ENCODE peak calls at places on chromosomes 2 and 18, in six cellular contexts. H is body of pancreas, E is transverse colon, Q is Peyer's patch, I is heart left ventricle, O is adrenal gland. P is an unnamed sample.
A peak's percentile ranks its signal among the peaks of the same experiment; 100 is the strongest.

GRCh38 chr18:58288922-58289797 is 245.1 kb downstream of the NEDD4L start:
- DNase-seq in H (no peak), E (no peak), Q (no peak), I (no peak), O (no peak), P (no peak)

GRCh38 chr2:59594671-59595222 is 958.7 kb downstream of the BCL11A start:
- DNase-seq in H (no peak), E (no peak), Q (no peak), I (peak; percentile 9), O (no peak), P (no peak)

GRCh38 chr2:170253721-170254230 is 75.8 kb downstream of the MYO3B start:
- DNase-seq in H (no peak), E (no peak), Q (no peak), I (no peak), O (no peak), P (no peak)

GRCh38 chr18:22601481-22601880 is 183.8 kb upstream of the CTAGE1 start:
- DNase-seq in H (no peak), E (no peak), Q (no peak), I (no peak), O (no peak), P (no peak)

GRCh38 chr2:206800501-206801416 is 35.4 kb downstream of the FASTKD2 start:
- DNase-seq in H (peak; percentile 60), E (peak; percentile 57), Q (peak; percentile 21), I (peak; percentile 68), O (peak; percentile 63), P (peak; percentile 63)

GRCh38 chr18:460302-460701 is 40.2 kb downstream of the COLEC12 start:
- DNase-seq in H (no peak), E (no peak), Q (no peak), I (no peak), O (no peak), P (no peak)

GRCh38 chr2:110948027-110948687 is 172.6 kb upstream of the BCL2L11 start:
- DNase-seq in H (peak; percentile 11), E (peak; percentile 16), Q (no peak), I (no peak), O (no peak), P (peak; percentile 3)

GRCh38 chr18:63366270-63366990 is 576 bp downstream of the KDSR start:
- DNase-seq in H (peak; percentile 68), E (peak; percentile 77), Q (peak; percentile 64), I (peak; percentile 32), O (peak; percentile 58), P (peak; percentile 62)

GRCh38 chr2:157124731-157125130 is 132.8 kb upstream of the GALNT5 start:
- DNase-seq in H (no peak), E (no peak), Q (no peak), I (no peak), O (no peak), P (no peak)

GRCh38 chr2:143575340-143575739 is 446.1 kb downstream of the ARHGAP15 start:
- DNase-seq in H (no peak), E (no peak), Q (no peak), I (no peak), O (no peak), P (peak; percentile 14)

GRCh38 chr2:206832886-206833285 is 67.5 kb downstream of the FASTKD2 start:
- DNase-seq in H (no peak), E (no peak), Q (no peak), I (no peak), O (no peak), P (no peak)

GRCh38 chr2:45699032-45699658 is 47.7 kb downstream of the PRKCE start:
- DNase-seq in H (no peak), E (no peak), Q (no peak), I (no peak), O (no peak), P (no peak)

GRCh38 chr2:60819936-60820335 is 61.4 kb upstream of the REL start:
- DNase-seq in H (no peak), E (no peak), Q (no peak), I (no peak), O (no peak), P (no peak)

GRCh38 chr18:36316246-36316645 is 18.7 kb downstream of the FHOD3 start:
- DNase-seq in H (no peak), E (no peak), Q (no peak), I (no peak), O (peak; percentile 13), P (no peak)

GRCh38 chr2:232979871-232980461 is 33.1 kb downstream of the NGEF start:
- DNase-seq in H (no peak), E (peak; percentile 67), Q (no peak), I (no peak), O (peak; percentile 68), P (no peak)

GRCh38 chr18:48818329-48819254 is 132.2 kb downstream of the SMAD7 start:
- DNase-seq in H (no peak), E (peak; percentile 7), Q (peak; percentile 6), I (no peak), O (peak; percentile 9), P (no peak)

GRCh38 chr18:69874058-69874457 is 73.6 kb downstream of the CD226 start:
- DNase-seq in H (no peak), E (no peak), Q (no peak), I (no peak), O (no peak), P (no peak)

GRCh38 chr2:166126014-166126639 is 1.7 kb downstream of the SCN1A start:
- DNase-seq in H (no peak), E (no peak), Q (no peak), I (no peak), O (no peak), P (no peak)

GRCh38 chr18:45589559-45590041 is 25.7 kb upstream of the SLC14A2 start:
- DNase-seq in H (no peak), E (no peak), Q (no peak), I (peak; percentile 14), O (no peak), P (no peak)

GRCh38 chr18:57659463-57660102 is 37.9 kb upstream of the NARS1 start:
- DNase-seq in H (no peak), E (no peak), Q (no peak), I (no peak), O (no peak), P (peak; percentile 94)

GRCh38 chr18:21341141-21341540 is 99.1 kb downstream of the GREB1L start:
- DNase-seq in H (no peak), E (no peak), Q (no peak), I (no peak), O (no peak), P (no peak)

GRCh38 chr2:197576631-197577030 is 60.8 kb downstream of the MOB4 start:
- DNase-seq in H (no peak), E (no peak), Q (no peak), I (no peak), O (no peak), P (no peak)

GRCh38 chr18:55647331-55647730 is 59.3 kb upstream of the TCF4 start:
- DNase-seq in H (no peak), E (no peak), Q (no peak), I (no peak), O (no peak), P (no peak)

GRCh38 chr2:239729681-239730566 is 295.2 kb downstream of the NDUFA10 start:
- DNase-seq in H (no peak), E (no peak), Q (no peak), I (no peak), O (no peak), P (no peak)

DNA sequence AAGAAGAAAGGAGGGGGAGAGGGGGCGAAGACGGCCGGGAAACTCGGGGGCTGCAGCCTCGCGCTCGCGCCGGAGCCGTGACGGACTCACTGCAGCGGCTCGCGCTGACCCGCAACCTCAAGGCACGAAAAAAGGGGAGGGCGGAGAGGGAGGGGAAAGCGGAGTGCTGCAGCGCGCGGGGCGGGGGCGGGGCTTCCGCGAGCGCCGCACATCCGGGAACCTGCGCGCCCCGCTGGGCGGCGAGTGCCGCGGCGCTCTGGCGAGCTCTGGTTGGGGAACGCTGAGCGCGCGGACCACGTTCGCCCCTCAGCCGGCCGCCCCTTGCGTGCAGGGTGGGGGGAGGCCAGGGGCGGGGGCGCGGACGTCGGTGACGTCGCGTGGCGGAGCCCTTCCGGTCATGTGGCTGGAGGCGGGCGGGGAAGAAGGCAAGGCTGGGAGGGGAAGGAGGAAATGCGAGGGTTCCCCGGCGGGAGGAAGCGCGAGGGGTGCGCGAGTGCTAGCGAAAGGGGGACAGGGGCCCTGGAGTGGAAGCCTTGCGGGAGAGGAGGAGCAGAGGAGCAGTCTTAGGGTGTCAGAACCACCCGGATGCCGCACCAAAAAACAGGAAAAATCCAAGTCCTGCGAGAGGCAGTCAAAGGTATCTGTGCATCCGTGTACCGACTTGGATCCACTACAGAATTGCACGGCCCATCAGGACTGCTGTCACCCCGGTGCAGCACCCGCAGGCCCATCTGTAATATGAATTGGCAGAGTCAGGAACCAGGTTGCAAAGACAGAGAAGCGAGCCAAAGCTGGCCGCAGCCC is at the start of gene PPP3R1:
- DNase-seq in H (peak; percentile 96), E (peak; percentile 96), Q (peak; percentile 94), I (peak; percentile 97), O (peak; percentile 96), P (peak; percentile 98)
- TF ChIP-seq POLR2A in H (peak; percentile 93), E (peak; percentile 96), Q (peak; percentile 91), I (peak; percentile 80), O (peak; percentile 88), P (peak; percentile 94)

DNA sequence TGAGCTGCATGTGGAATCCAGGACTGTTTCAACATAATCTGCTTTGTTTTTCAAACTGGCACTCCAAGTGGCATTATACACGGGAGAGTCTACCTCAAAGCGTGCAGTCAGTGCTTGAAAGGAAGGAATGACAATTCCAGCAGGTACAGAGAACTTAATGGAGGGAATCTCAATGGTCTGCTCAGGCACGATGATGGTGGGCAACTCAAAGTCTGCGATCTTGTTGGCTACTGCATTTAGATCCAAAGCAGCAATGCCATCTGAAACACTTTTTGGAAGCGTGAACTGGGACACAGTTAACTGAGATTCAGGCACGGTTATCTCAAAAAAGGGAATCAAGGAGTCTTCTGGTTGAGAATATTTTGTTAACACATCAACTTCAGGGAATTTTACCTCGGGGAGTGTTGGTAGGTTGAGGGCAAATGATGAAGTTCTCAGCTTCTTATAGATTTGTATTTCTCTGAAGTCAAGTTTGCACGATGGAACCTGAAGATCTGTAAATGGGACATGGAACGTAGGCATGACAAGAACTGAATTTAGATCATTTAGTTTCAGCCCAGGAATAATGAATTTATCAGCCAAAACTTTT is 38.7 kb downstream of the APOB start:
- DNase-seq in H (no peak), E (no peak), Q (no peak), I (no peak), O (no peak), P (no peak)
- TF ChIP-seq POLR2A in H (no peak), E (no peak), Q (no peak), I (no peak), O (no peak), P (no peak)

DNA sequence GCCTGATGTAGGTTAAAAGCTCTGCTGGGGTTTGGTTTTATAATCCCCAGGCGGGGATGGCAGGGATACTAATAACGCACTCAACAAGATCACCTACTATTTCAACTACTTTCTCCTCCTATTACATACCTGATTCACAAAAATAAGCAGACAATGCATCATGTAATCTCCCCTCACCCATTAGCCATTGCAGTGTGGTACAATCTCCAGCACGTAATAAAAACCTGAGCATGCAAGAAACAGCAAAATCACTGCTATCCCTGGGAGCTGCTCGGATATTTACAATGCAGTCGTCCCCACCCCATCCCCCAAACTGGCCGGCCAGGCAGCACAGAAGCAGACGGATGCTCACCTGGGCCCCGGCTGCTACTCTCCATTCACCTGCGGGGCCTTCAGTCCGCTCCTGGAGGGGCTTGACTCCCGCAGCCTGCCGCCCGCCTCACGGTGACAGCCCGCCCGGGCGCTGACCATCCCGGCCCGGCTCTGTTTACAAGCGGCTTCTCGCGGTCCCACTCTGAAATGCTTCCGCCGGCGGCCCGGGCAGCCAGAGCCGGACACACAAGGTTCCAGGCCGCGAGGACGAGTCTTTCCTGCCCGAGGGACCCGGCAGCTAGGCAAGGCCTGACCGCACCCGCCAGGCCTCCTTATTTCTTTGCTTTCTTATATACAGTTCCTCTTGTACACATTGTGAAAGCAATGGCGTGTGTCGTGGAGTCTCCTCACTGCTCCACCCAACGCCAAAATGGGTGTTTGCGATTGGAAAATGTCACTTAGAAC is at the start of gene PLEKHM3:
- DNase-seq in H (peak; percentile 94), E (peak; percentile 90), Q (peak; percentile 78), I (peak; percentile 86), O (peak; percentile 85), P (peak; percentile 93)
- TF ChIP-seq POLR2A in H (peak; percentile 80), E (peak; percentile 80), Q (peak; percentile 57), I (peak; percentile 63), O (peak; percentile 33), P (peak; percentile 79)

GRCh38 chr2:237600205-237600846 is 9.8 kb upstream of the RAB17 start:
- DNase-seq in H (peak; percentile 28), E (no peak), Q (no peak), I (peak; percentile 79), O (no peak), P (no peak)
- TF ChIP-seq POLR2A in H (no peak), E (no peak), Q (no peak), I (no peak), O (no peak), P (no peak)

P was measured in erythroblast.